ENCODE peak calls at places on chromosomes 11 and 22, in ten cellular contexts. D is tibial nerve, V is heart left ventricle, A is Caco-2, I is AG10803, E is neural crest cell, H is fibroblast of lung, B is A549, R is neural progenitor cell, G is body of pancreas. L is an unnamed sample.
A peak's percentile ranks its signal among the peaks of the same experiment; 100 is the strongest.

GRCh38 chr11:2194877-2195755 is 23.5 kb upstream of the TH start:
- DNase-seq in D (peak; percentile 26), V (peak; percentile 51), A (peak; percentile 82), I (peak; percentile 9), E (peak; percentile 86), H (peak; percentile 5), B (peak; percentile 44), R (peak; percentile 81), G (peak; percentile 61), L (peak; percentile 34)

GRCh38 chr22:19821523-19822300 is 33.0 kb downstream of the GNB1L start:
- DNase-seq in D (no peak), V (peak; percentile 24), A (no peak), I (no peak), E (no peak), H (no peak), B (no peak), R (no peak), G (no peak), L (no peak)

GRCh38 chr11:2587976-2588748 is 111.6 kb downstream of the KCNQ1OT1 start:
- DNase-seq in D (no peak), V (peak; percentile 19), A (no peak), I (no peak), E (peak; percentile 0), H (no peak), B (no peak), R (no peak), G (peak; percentile 4), L (no peak)

GRCh38 chr11:123405123-123405592 is 24.9 kb upstream of the GRAMD1B start:
- DNase-seq in D (no peak), V (peak; percentile 93), A (no peak), I (peak; percentile 29), E (no peak), H (no peak), B (no peak), R (no peak), G (no peak), L (no peak)

GRCh38 chr11:30855383-30856006 is 269.3 kb upstream of the MPPED2 start:
- DNase-seq in D (no peak), V (no peak), A (no peak), I (peak; percentile 25), E (no peak), H (peak; percentile 1), B (peak; percentile 9), R (no peak), G (no peak), L (peak; percentile 50)

GRCh38 chr11:65295571-65296338 is 18.9 kb upstream of the CDC42EP2 start:
- DNase-seq in D (no peak), V (no peak), A (no peak), I (no peak), E (no peak), H (no peak), B (no peak), R (no peak), G (no peak), L (no peak)

GRCh38 chr11:47071341-47071740 is 105.3 kb downstream of the ARFGAP2 start:
- DNase-seq in D (no peak), V (no peak), A (no peak), I (no peak), E (no peak), H (no peak), B (no peak), R (no peak), G (no peak), L (no peak)

GRCh38 chr11:12183827-12184620 is 73.6 kb downstream of the MICAL2 start:
- DNase-seq in D (no peak), V (no peak), A (no peak), I (no peak), E (no peak), H (no peak), B (no peak), R (no peak), G (no peak), L (no peak)

GRCh38 chr22:36010913-36011312 is 17.7 kb downstream of the RBFOX2 start:
- DNase-seq in D (no peak), V (no peak), A (no peak), I (peak; percentile 87), E (no peak), H (peak; percentile 86), B (no peak), R (no peak), G (no peak), L (peak; percentile 78)

GRCh38 chr11:35173011-35173511 is 34.1 kb downstream of the CD44 start:
- DNase-seq in D (peak; percentile 47), V (peak; percentile 29), A (peak; percentile 91), I (no peak), E (no peak), H (no peak), B (no peak), R (no peak), G (peak; percentile 71), L (peak; percentile 90)

GRCh38 chr11:61153593-61154090 is 7.6 kb downstream of the VPS37C start:
- DNase-seq in D (no peak), V (no peak), A (no peak), I (peak; percentile 54), E (no peak), H (peak; percentile 71), B (no peak), R (no peak), G (no peak), L (peak; percentile 45)

GRCh38 chr22:36505998-36506635 is 723 bp downstream of the FOXRED2 start:
- DNase-seq in D (no peak), V (no peak), A (peak; percentile 65), I (no peak), E (no peak), H (no peak), B (no peak), R (no peak), G (peak; percentile 10), L (no peak)

GRCh38 chr11:121152764-121153163 is 51.7 kb downstream of the TECTA start:
- DNase-seq in D (no peak), V (no peak), A (no peak), I (no peak), E (no peak), H (no peak), B (no peak), R (no peak), G (no peak), L (no peak)

GRCh38 chr11:35216962-35217667 is 78.1 kb downstream of the CD44 start:
- DNase-seq in D (no peak), V (no peak), A (peak; percentile 15), I (no peak), E (no peak), H (no peak), B (no peak), R (no peak), G (peak; percentile 59), L (peak; percentile 35)

GRCh38 chr11:71169328-71169727 is 83.0 kb downstream of the SHANK2 start:
- DNase-seq in D (no peak), V (no peak), A (no peak), I (no peak), E (no peak), H (no peak), B (no peak), R (no peak), G (no peak), L (no peak)

GRCh38 chr22:23216331-23217170 is 36.2 kb downstream of the BCR start:
- DNase-seq in D (no peak), V (no peak), A (no peak), I (no peak), E (no peak), H (no peak), B (no peak), R (no peak), G (no peak), L (no peak)

GRCh38 chr11:35274909-35275807 is 136.2 kb downstream of the CD44 start:
- DNase-seq in D (no peak), V (peak; percentile 41), A (no peak), I (peak; percentile 66), E (no peak), H (no peak), B (peak; percentile 45), R (peak; percentile 3), G (peak; percentile 98), L (no peak)

GRCh38 chr11:93484716-93485115 is 58.5 kb downstream of the SMCO4 start:
- DNase-seq in D (no peak), V (no peak), A (no peak), I (peak; percentile 87), E (no peak), H (peak; percentile 20), B (no peak), R (no peak), G (peak; percentile 33), L (peak; percentile 73)

GRCh38 chr11:44430140-44430539 is 120.2 kb upstream of the ALX4 start:
- DNase-seq in D (no peak), V (no peak), A (no peak), I (no peak), E (no peak), H (no peak), B (no peak), R (no peak), G (no peak), L (no peak)

GRCh38 chr11:20672575-20672974 is 3.2 kb downstream of the NELL1 start:
- DNase-seq in D (no peak), V (no peak), A (peak; percentile 29), I (no peak), E (no peak), H (no peak), B (peak; percentile 20), R (peak; percentile 41), G (no peak), L (peak; percentile 13)
- TF ChIP-seq CTCF in D (no peak), V (peak; percentile 30), A (peak; percentile 42), I (peak; percentile 43), E (peak; percentile 61), H (peak; percentile 31), B (peak; percentile 29), R (peak; percentile 60), G (no peak), L (peak; percentile 52)

DNA sequence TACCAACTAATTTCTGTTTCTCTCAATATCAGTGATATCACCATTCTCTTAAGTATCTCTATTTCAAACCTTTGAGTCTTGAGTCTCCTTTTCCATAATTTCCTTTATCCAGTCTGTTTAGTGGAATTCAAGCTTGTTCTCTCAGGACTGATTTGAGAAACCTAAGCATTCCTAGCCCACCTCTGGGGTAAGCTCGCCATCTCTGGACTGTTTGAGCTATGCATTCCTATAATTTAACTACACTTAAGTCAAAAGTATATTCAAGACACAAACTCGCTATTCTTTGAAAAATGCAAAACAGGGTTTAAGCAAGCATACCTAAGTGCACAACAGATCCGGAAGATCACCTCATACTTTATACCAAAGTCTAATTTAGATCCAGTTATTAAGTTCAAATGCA is 2.1 kb upstream of the DLAT start:
- DNase-seq in D (no peak), V (no peak), A (peak; percentile 24), I (no peak), E (no peak), H (no peak), B (peak; percentile 10), R (no peak), G (no peak), L (peak; percentile 11)
- TF ChIP-seq CTCF in D (no peak), V (no peak), A (peak; percentile 55), I (no peak), E (no peak), H (no peak), B (no peak), R (peak; percentile 18), G (no peak), L (no peak)

GRCh38 chr11:9314291-9315077 is at the start of gene TMEM41B:
- DNase-seq in D (peak; percentile 94), V (peak; percentile 99), A (peak; percentile 99), I (peak; percentile 99), E (peak; percentile 99), H (peak; percentile 99), B (peak; percentile 99), R (peak; percentile 99), G (peak; percentile 99), L (peak; percentile 99)
- TF ChIP-seq CTCF in D (no peak), V (no peak), A (peak; percentile 16), I (peak; percentile 33), E (peak; percentile 12), H (no peak), B (no peak), R (no peak), G (no peak), L (peak; percentile 30)

GRCh38 chr11:78040691-78041379 is 17.8 kb upstream of the KCTD14 start:
- DNase-seq in D (no peak), V (no peak), A (no peak), I (no peak), E (no peak), H (no peak), B (no peak), R (no peak), G (no peak), L (no peak)
- TF ChIP-seq CTCF in D (no peak), V (no peak), A (no peak), I (no peak), E (no peak), H (no peak), B (no peak), R (no peak), G (no peak), L (no peak)

L was measured in choroid plexus epithelial cell.